ENCODE peak calls at places on chromosomes 13 and 19, in nine cellular contexts. G, U, R, D, C, A, N, Z and J are unnamed samples.

GRCh38 chr13:48222358-48223015 is 10.5 kb upstream of the ITM2B start:
- DNase-seq in A (no peak), C (no peak), U (no peak), Z (no peak), R (no peak), D (no peak), N (no peak), G (peak; percentile 6), J (no peak)

GRCh38 chr13:105333416-105333815 is 1202.0 kb downstream of the EFNB2 start:
- DNase-seq in D (no peak), C (no peak), N (no peak), Z (no peak), U (no peak), R (no peak), A (peak; percentile 17), G (no peak), J (no peak)

GRCh38 chr19:16316506-16316882 is 8.1 kb upstream of the KLF2 start:
- DNase-seq in N (no peak), D (no peak), Z (no peak), A (no peak), C (no peak), G (no peak), U (no peak), R (no peak), J (no peak)

GRCh38 chr19:13160557-13160956 is 10.3 kb downstream of the IER2 start:
- DNase-seq in N (no peak), G (no peak), C (no peak), Z (no peak), U (no peak), R (no peak), A (no peak), D (no peak), J (no peak)

GRCh38 chr19:37983916-37984315 is 76.9 kb downstream of the SIPA1L3 start:
- DNase-seq in N (no peak), Z (no peak), A (no peak), R (no peak), U (no peak), D (no peak), C (no peak), G (no peak), J (no peak)

GRCh38 chr13:98157188-98157587 is 14.3 kb downstream of the FARP1 start:
- DNase-seq in G (no peak), C (no peak), A (no peak), D (no peak), U (no peak), R (no peak), N (no peak), Z (no peak), J (no peak)

GRCh38 chr13:25432686-25433085 is 60.9 kb downstream of the ATP8A2 start:
- DNase-seq in G (no peak), N (no peak), Z (no peak), D (no peak), A (no peak), U (no peak), R (no peak), C (no peak), J (no peak)

GRCh38 chr19:14409157-14410053 is 9.7 kb downstream of the DDX39A start:
- DNase-seq in D (no peak), R (no peak), C (no peak), Z (no peak), N (no peak), A (no peak), U (no peak), G (no peak), J (no peak)

GRCh38 chr13:49100637-49101570 is 119.2 kb upstream of the MLNR start:
- DNase-seq in D (no peak), G (no peak), A (no peak), N (no peak), U (no peak), Z (no peak), R (no peak), C (no peak), J (no peak)

GRCh38 chr13:59861676-59862075 is 302.1 kb downstream of the DIAPH3 start:
- DNase-seq in R (no peak), C (no peak), Z (no peak), U (no peak), A (no peak), N (no peak), G (no peak), D (no peak), J (no peak)

GRCh38 chr13:32530841-32531253 is 7.7 kb downstream of the N4BP2L2 start:
- DNase-seq in U (peak; percentile 41), N (no peak), C (no peak), Z (no peak), G (no peak), A (peak; percentile 29), D (no peak), R (no peak), J (no peak)

GRCh38 chr13:25874907-25875306 is 176.9 kb downstream of the SHISA2 start:
- DNase-seq in U (no peak), R (no peak), D (no peak), C (no peak), N (no peak), A (no peak), G (peak; percentile 33), Z (no peak), J (no peak)

GRCh38 chr13:33279414-33279813 is 6.1 kb downstream of the STARD13 start:
- DNase-seq in R (no peak), Z (no peak), C (no peak), N (no peak), U (no peak), G (no peak), D (no peak), A (no peak), J (peak; percentile 90)

GRCh38 chr13:111209613-111210012 is 94.5 kb downstream of the ARHGEF7 start:
- DNase-seq in R (no peak), C (no peak), G (no peak), A (no peak), Z (no peak), D (no peak), N (peak; percentile 43), U (no peak), J (no peak)

GRCh38 chr13:32426981-32427851 is 714 bp downstream of the N4BP2L1 start:
- DNase-seq in C (no peak), N (peak; percentile 61), R (no peak), G (peak; percentile 18), Z (no peak), U (no peak), D (peak; percentile 76), A (no peak), J (no peak)

GRCh38 chr13:49521216-49521615 is 25.5 kb downstream of the PHF11 start:
- DNase-seq in N (no peak), A (no peak), C (no peak), U (no peak), Z (no peak), R (no peak), G (no peak), D (no peak), J (no peak)

GRCh38 chr19:48900477-48901452 is 653 bp downstream of the NUCB1 start:
- DNase-seq in C (no peak), G (peak; percentile 44), Z (no peak), A (no peak), R (peak; percentile 44), N (no peak), U (no peak), D (no peak), J (no peak)

GRCh38 chr19:18612772-18613588 is at the start of gene TMEM59L:
- DNase-seq in C (no peak), G (no peak), A (no peak), N (peak; percentile 72), U (no peak), R (no peak), D (no peak), Z (no peak), J (no peak)

GRCh38 chr19:11587302-11587972 is 9.8 kb upstream of the ZNF627 start:
- DNase-seq in C (peak; percentile 88), D (peak; percentile 81), Z (peak; percentile 71), U (peak; percentile 32), A (no peak), N (peak; percentile 68), G (peak; percentile 80), R (peak; percentile 85), J (peak; percentile 60)

GRCh38 chr19:3556978-3557460 is 367 bp downstream of the MFSD12 start:
- DNase-seq in C (peak; percentile 26), R (no peak), G (peak; percentile 8), Z (no peak), U (no peak), N (no peak), D (peak; percentile 33), A (no peak), J (no peak)

GRCh38 chr19:8141726-8142524 is 7.5 kb downstream of the FBN3 start:
- DNase-seq in G (no peak), D (no peak), N (no peak), Z (no peak), A (no peak), C (no peak), U (no peak), R (no peak), J (no peak)

GRCh38 chr13:24618219-24618955 is 61.8 kb upstream of the ATP12A start:
- DNase-seq in G (peak; percentile 78), Z (no peak), A (no peak), U (no peak), N (no peak), C (no peak), D (no peak), R (no peak), J (no peak)